ENCODE peak calls at places on chromosomes 16 and 17, in ten cellular contexts. One of them, this sample, is unnamed. For H3K4me1, the result is how much of the 10 kb centered on the place peaks cover.

GRCh38 chr16:56351481-56351880 is 73.9 kb downstream of the AMFR start:
- DNase-seq in OCI-LY7: no peak
- DNase-seq in colonic mucosa: no peak
- DNase-seq in uterus: no peak
- DNase-seq in adrenal gland: no peak
- DNase-seq in neural progenitor cell: no peak
- DNase-seq in transverse colon: no peak
- DNase-seq in CD8-positive, alpha-beta T cell: no peak
- DNase-seq in H1: no peak
- DNase-seq in fibroblast of lung: no peak
- DNase-seq in this sample: no peak

GRCh38 chr17:77025781-77026180 is 115.0 kb upstream of the SEC14L1 start:
- DNase-seq in adrenal gland: no peak
- DNase-seq in uterus: no peak
- DNase-seq in neural progenitor cell: no peak
- DNase-seq in transverse colon: no peak
- DNase-seq in CD8-positive, alpha-beta T cell: no peak
- DNase-seq in H1: no peak
- DNase-seq in colonic mucosa: no peak
- DNase-seq in fibroblast of lung: no peak
- DNase-seq in OCI-LY7: no peak
- DNase-seq in this sample: no peak

GRCh38 chr16:75402821-75403475 is 30.4 kb downstream of the CFDP1 start:
- DNase-seq in colonic mucosa: no peak
- DNase-seq in transverse colon: no peak
- DNase-seq in neural progenitor cell: peak
- DNase-seq in adrenal gland: no peak
- DNase-seq in uterus: no peak
- DNase-seq in fibroblast of lung: peak
- DNase-seq in OCI-LY7: peak
- DNase-seq in CD8-positive, alpha-beta T cell: no peak
- DNase-seq in H1: no peak
- DNase-seq in this sample: no peak

GRCh38 chr17:16938031-16938430 is 33.9 kb downstream of the TNFRSF13B start:
- DNase-seq in uterus: no peak
- DNase-seq in CD8-positive, alpha-beta T cell: no peak
- DNase-seq in neural progenitor cell: no peak
- DNase-seq in H1: no peak
- DNase-seq in fibroblast of lung: no peak
- DNase-seq in colonic mucosa: no peak
- DNase-seq in transverse colon: peak
- DNase-seq in OCI-LY7: no peak
- DNase-seq in adrenal gland: no peak
- DNase-seq in this sample: no peak

GRCh38 chr16:85987750-85988078 is 88.8 kb downstream of the IRF8 start:
- DNase-seq in CD8-positive, alpha-beta T cell: no peak
- DNase-seq in OCI-LY7: no peak
- DNase-seq in neural progenitor cell: no peak
- DNase-seq in transverse colon: peak
- DNase-seq in fibroblast of lung: no peak
- DNase-seq in adrenal gland: no peak
- DNase-seq in H1: no peak
- DNase-seq in colonic mucosa: no peak
- DNase-seq in uterus: no peak
- DNase-seq in this sample: no peak

GRCh38 chr17:49435630-49436029 is 20.9 kb upstream of the PHB1 start:
- DNase-seq in OCI-LY7: no peak
- DNase-seq in CD8-positive, alpha-beta T cell: no peak
- DNase-seq in adrenal gland: no peak
- DNase-seq in neural progenitor cell: no peak
- DNase-seq in fibroblast of lung: no peak
- DNase-seq in uterus: no peak
- DNase-seq in transverse colon: no peak
- DNase-seq in colonic mucosa: no peak
- DNase-seq in H1: no peak
- DNase-seq in this sample: no peak

GRCh38 chr17:64037802-64038201 is 17.4 kb upstream of the ICAM2 start:
- DNase-seq in fibroblast of lung: no peak
- DNase-seq in transverse colon: no peak
- DNase-seq in OCI-LY7: no peak
- DNase-seq in neural progenitor cell: no peak
- DNase-seq in H1: no peak
- DNase-seq in uterus: no peak
- DNase-seq in adrenal gland: no peak
- DNase-seq in CD8-positive, alpha-beta T cell: no peak
- DNase-seq in colonic mucosa: no peak
- DNase-seq in this sample: no peak

GRCh38 chr17:50221500-50222480 is 20.4 kb upstream of the COL1A1 start:
- DNase-seq in colonic mucosa: no peak
- DNase-seq in CD8-positive, alpha-beta T cell: no peak
- DNase-seq in fibroblast of lung: peak
- DNase-seq in adrenal gland: no peak
- DNase-seq in uterus: peak
- DNase-seq in transverse colon: no peak
- DNase-seq in neural progenitor cell: no peak
- DNase-seq in H1: no peak
- DNase-seq in OCI-LY7: no peak
- DNase-seq in this sample: peak

GRCh38 chr17:3978421-3979275 is 14.4 kb upstream of the ATP2A3 start:
- DNase-seq in fibroblast of lung: peak
- DNase-seq in neural progenitor cell: no peak
- DNase-seq in OCI-LY7: no peak
- DNase-seq in colonic mucosa: peak
- DNase-seq in H1: no peak
- DNase-seq in adrenal gland: peak
- DNase-seq in CD8-positive, alpha-beta T cell: no peak
- DNase-seq in transverse colon: peak
- DNase-seq in uterus: no peak
- DNase-seq in this sample: no peak

GRCh38 chr16:86059253-86060171 is 160.6 kb downstream of the IRF8 start:
- DNase-seq in colonic mucosa: peak
- DNase-seq in fibroblast of lung: peak
- DNase-seq in transverse colon: no peak
- DNase-seq in OCI-LY7: no peak
- DNase-seq in H1: no peak
- DNase-seq in uterus: peak
- DNase-seq in neural progenitor cell: no peak
- DNase-seq in CD8-positive, alpha-beta T cell: no peak
- DNase-seq in adrenal gland: peak
- DNase-seq in this sample: peak

GRCh38 chr16:23905027-23905426 is 69.2 kb downstream of the PRKCB start:
- DNase-seq in transverse colon: peak
- DNase-seq in fibroblast of lung: peak
- DNase-seq in neural progenitor cell: peak
- DNase-seq in uterus: peak
- DNase-seq in OCI-LY7: no peak
- DNase-seq in colonic mucosa: no peak
- DNase-seq in H1: peak
- DNase-seq in adrenal gland: no peak
- DNase-seq in CD8-positive, alpha-beta T cell: no peak
- DNase-seq in this sample: peak

GRCh38 chr16:17134586-17134985 is 336.2 kb downstream of the XYLT1 start:
- DNase-seq in transverse colon: no peak
- DNase-seq in neural progenitor cell: no peak
- DNase-seq in colonic mucosa: no peak
- DNase-seq in adrenal gland: no peak
- DNase-seq in CD8-positive, alpha-beta T cell: no peak
- DNase-seq in uterus: no peak
- DNase-seq in OCI-LY7: peak
- DNase-seq in H1: no peak
- DNase-seq in fibroblast of lung: no peak
- DNase-seq in this sample: no peak

DNA sequence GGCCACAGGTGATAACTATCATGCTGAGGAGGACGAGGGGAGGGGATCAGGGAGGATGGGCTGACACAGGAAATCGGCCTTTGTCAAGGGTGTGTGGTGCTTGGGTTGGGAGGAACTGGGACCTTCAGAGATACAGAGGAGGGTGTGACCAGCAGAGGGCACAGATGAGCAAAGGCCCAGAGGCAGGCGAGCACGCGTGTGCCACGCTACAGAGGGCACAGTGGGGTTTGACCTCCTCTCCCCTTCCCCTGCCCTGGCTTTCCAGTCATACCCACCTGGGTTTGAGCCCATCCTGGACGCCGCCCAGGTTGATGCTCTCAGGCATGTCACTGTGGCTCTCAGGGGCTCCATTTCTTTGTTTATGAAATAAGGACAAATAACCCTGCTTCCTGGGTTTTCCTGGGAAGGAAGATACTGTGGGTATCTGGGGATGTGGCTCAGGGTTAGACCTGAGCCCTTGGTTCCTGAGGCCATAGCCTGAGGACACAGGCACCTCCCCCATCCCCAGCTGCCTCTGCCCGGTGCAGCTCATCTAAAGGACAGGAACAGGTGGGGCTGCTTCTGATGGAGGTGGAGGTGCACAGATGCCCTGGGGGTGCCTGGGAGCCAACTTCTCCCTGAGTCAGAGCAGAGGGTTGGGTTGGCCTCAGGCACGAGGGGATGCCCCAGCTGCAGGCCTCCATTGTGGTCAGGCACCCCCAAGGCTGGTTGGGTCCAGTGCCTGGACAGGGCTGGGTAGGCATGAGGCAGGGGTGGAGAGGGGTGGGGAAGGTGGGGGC is 51.8 kb downstream of the BEAN1 start:
- DNase-seq in transverse colon: peak
- DNase-seq in fibroblast of lung: peak
- DNase-seq in H1: peak
- DNase-seq in OCI-LY7: peak
- DNase-seq in adrenal gland: peak
- DNase-seq in neural progenitor cell: peak
- DNase-seq in uterus: peak
- DNase-seq in CD8-positive, alpha-beta T cell: peak
- DNase-seq in colonic mucosa: peak
- DNase-seq in this sample: peak
- TF ChIP-seq CTCF in transverse colon: peak
- TF ChIP-seq CTCF in fibroblast of lung: peak
- TF ChIP-seq CTCF in H1: peak
- TF ChIP-seq CTCF in OCI-LY7: peak
- TF ChIP-seq CTCF in adrenal gland: peak
- TF ChIP-seq CTCF in neural progenitor cell: peak
- TF ChIP-seq CTCF in uterus: peak
- TF ChIP-seq CTCF in CD8-positive, alpha-beta T cell: peak
- TF ChIP-seq CTCF in colonic mucosa: peak
- TF ChIP-seq CTCF in this sample: peak

GRCh38 chr17:60819447-60820130 is 141.9 kb downstream of the BCAS3 start:
- DNase-seq in uterus: no peak
- DNase-seq in CD8-positive, alpha-beta T cell: no peak
- DNase-seq in neural progenitor cell: no peak
- DNase-seq in OCI-LY7: no peak
- DNase-seq in adrenal gland: no peak
- DNase-seq in colonic mucosa: no peak
- DNase-seq in transverse colon: no peak
- DNase-seq in H1: no peak
- DNase-seq in fibroblast of lung: no peak
- DNase-seq in this sample: no peak

GRCh38 chr17:60817187-60817586 is 139.5 kb downstream of the BCAS3 start:
- DNase-seq in CD8-positive, alpha-beta T cell: no peak
- DNase-seq in fibroblast of lung: peak
- DNase-seq in OCI-LY7: no peak
- DNase-seq in colonic mucosa: no peak
- DNase-seq in adrenal gland: no peak
- DNase-seq in neural progenitor cell: no peak
- DNase-seq in H1: no peak
- DNase-seq in uterus: no peak
- DNase-seq in transverse colon: no peak
- DNase-seq in this sample: no peak
- H3K4me1 ChIP-seq in CD8-positive, alpha-beta T cell: under half
- H3K4me1 ChIP-seq in fibroblast of lung: under half
- H3K4me1 ChIP-seq in OCI-LY7: under half
- H3K4me1 ChIP-seq in colonic mucosa: under half
- H3K4me1 ChIP-seq in adrenal gland: under half
- H3K4me1 ChIP-seq in neural progenitor cell: under half
- H3K4me1 ChIP-seq in H1: under half
- H3K4me1 ChIP-seq in uterus: under half
- H3K4me1 ChIP-seq in transverse colon: under half
- H3K4me1 ChIP-seq in this sample: under half

DNA sequence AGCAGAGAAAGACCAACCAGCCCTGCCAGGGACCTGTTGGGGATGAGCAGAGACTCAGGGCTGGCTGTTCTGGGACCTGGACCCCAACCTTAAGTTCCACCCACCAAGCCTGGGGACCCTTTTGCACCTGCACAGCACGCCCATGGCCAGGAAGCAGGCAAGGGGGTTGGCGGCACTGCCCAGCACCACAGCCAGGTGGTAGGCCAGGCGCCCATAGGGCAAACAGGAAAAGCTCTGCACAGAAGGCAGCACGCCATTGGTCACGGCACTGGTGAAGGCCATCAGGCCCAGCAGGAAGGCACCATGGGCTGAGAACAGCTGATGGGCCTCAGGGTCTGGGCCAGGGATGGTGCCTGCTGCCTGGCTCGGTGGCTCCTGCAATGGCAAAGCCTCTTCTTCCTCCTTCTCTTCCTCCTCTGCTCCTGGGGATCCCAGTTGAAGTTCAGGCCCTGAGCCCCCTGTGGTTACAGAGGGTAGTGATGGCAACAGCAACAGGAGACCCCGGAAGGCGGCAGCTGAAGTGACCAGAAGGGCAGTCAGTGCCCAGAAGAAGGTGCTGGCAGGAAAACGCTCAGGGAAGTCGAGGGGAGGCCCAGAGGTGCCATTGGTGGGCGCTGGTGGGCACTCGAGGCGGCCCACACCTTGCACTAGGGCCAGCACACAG is 1.7 kb downstream of the SLC52A1 start:
- DNase-seq in H1: no peak
- DNase-seq in CD8-positive, alpha-beta T cell: no peak
- DNase-seq in adrenal gland: no peak
- DNase-seq in neural progenitor cell: no peak
- DNase-seq in transverse colon: no peak
- DNase-seq in fibroblast of lung: no peak
- DNase-seq in uterus: no peak
- DNase-seq in colonic mucosa: no peak
- DNase-seq in OCI-LY7: no peak
- DNase-seq in this sample: no peak
- TF ChIP-seq CTCF in H1: no peak
- TF ChIP-seq CTCF in CD8-positive, alpha-beta T cell: no peak
- TF ChIP-seq CTCF in adrenal gland: no peak
- TF ChIP-seq CTCF in neural progenitor cell: no peak
- TF ChIP-seq CTCF in transverse colon: no peak
- TF ChIP-seq CTCF in fibroblast of lung: no peak
- TF ChIP-seq CTCF in uterus: no peak
- TF ChIP-seq CTCF in colonic mucosa: no peak
- TF ChIP-seq CTCF in OCI-LY7: peak
- TF ChIP-seq CTCF in this sample: no peak

DNA sequence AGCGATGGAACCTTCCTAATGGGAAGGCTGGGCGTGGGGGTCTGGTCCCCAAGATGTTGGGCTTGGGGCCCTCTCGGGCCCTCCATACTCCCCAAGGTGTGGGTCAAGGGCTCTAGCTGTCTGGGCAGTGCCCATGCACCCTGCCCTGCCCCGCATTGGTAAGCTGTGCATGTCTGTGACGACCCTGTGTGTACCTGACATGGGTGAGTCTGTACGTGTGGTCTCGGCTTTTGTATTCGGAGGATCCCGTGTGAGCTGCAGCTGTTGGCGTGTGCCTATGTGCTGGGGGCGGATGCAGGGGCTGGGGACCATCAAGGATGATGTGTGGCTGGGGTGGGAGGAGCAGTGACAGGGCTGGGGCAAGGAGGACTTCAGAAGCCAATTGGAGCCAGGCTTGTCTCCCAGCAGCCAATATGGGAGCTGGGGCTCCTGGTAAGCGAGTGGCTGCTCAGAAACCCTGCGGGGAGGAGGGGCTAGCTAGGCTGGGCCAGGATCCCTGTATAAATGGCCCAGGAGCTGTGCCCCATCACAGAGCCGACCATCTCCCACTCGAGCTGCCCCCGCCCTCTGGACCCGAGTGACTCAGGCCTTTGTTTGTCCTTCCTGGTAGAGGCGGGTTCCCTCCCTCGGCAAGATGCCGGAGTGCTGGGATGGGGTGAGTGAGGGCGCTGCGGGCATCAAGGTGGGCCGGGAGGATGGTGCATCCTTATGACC is at the start of gene NDRG4:
- DNase-seq in neural progenitor cell: peak
- DNase-seq in colonic mucosa: peak
- DNase-seq in H1: peak
- DNase-seq in adrenal gland: peak
- DNase-seq in fibroblast of lung: peak
- DNase-seq in transverse colon: peak
- DNase-seq in uterus: no peak
- DNase-seq in OCI-LY7: peak
- DNase-seq in CD8-positive, alpha-beta T cell: peak
- DNase-seq in this sample: no peak
- H3K4me1 ChIP-seq in neural progenitor cell: under half
- H3K4me1 ChIP-seq in colonic mucosa: under half
- H3K4me1 ChIP-seq in H1: under half
- H3K4me1 ChIP-seq in adrenal gland: under half
- H3K4me1 ChIP-seq in fibroblast of lung: under half
- H3K4me1 ChIP-seq in transverse colon: under half
- H3K4me1 ChIP-seq in uterus: under half
- H3K4me1 ChIP-seq in OCI-LY7: under half
- H3K4me1 ChIP-seq in CD8-positive, alpha-beta T cell: under half
- H3K4me1 ChIP-seq in this sample: under half

This sample was measured in left lung.